ENCODE peak calls at places on chromosomes 16 and 17, in nine cellular contexts. R is left lung; V is SK-MEL-5; H is CD4-positive, alpha-beta T cell; X is GM03348; L is fibroblast of the conjunctiva; Z is activated T-cell treated with anti-CD3 and anti-CD28 coated beads for 24 hours; B is activated naive CD4-positive, alpha-beta T cell treated with anti-CD3 and anti-CD28 coated beads for 36 hours; D is NCI-H69. C is an unnamed sample.

GRCh38 chr16:87317766-87318121 is 552 bp upstream of the C16orf95 start:
- DNase-seq in R (peak; percentile 69), V (peak; percentile 37), H (peak; percentile 12), X (peak; percentile 78), L (peak; percentile 45), Z (peak; percentile 23), B (peak; percentile 60), D (peak; percentile 39), C (no peak)

GRCh38 chr17:13269196-13269595 is 251.4 kb upstream of the ELAC2 start:
- DNase-seq in R (no peak), V (no peak), H (no peak), X (no peak), L (no peak), Z (no peak), B (no peak), D (no peak), C (no peak)

GRCh38 chr17:65627892-65628622 is 66.6 kb upstream of the AXIN2 start:
- DNase-seq in R (no peak), V (no peak), H (no peak), X (no peak), L (no peak), Z (no peak), B (no peak), D (peak; percentile 98), C (no peak)

GRCh38 chr16:14669776-14670175 is 24.3 kb downstream of the PLA2G10 start:
- DNase-seq in R (peak; percentile 52), V (peak; percentile 15), H (no peak), X (no peak), L (no peak), Z (no peak), B (no peak), D (peak; percentile 98), C (no peak)

GRCh38 chr17:83083368-83084201 is 4.2 kb downstream of the METRNL start:
- DNase-seq in R (peak; percentile 67), V (no peak), H (peak; percentile 19), X (peak; percentile 96), L (peak; percentile 94), Z (peak; percentile 53), B (peak; percentile 56), D (no peak), C (peak; percentile 36)

GRCh38 chr17:39591958-39592954 is 15.5 kb downstream of the NEUROD2 start:
- DNase-seq in R (no peak), V (peak; percentile 31), H (peak; percentile 18), X (peak; percentile 45), L (peak; percentile 5), Z (no peak), B (peak; percentile 59), D (peak; percentile 82), C (no peak)

GRCh38 chr16:4698321-4699029 is 5.1 kb downstream of the NUDT16L1 start:
- DNase-seq in R (no peak), V (no peak), H (no peak), X (no peak), L (no peak), Z (no peak), B (no peak), D (no peak), C (no peak)

GRCh38 chr17:61397086-61397842 is 2.4 kb upstream of the TBX2 start:
- DNase-seq in R (no peak), V (no peak), H (no peak), X (no peak), L (no peak), Z (no peak), B (no peak), D (peak; percentile 77), C (no peak)

GRCh38 chr16:47323241-47323640 is 137.6 kb downstream of the ITFG1 start:
- DNase-seq in R (no peak), V (no peak), H (no peak), X (no peak), L (no peak), Z (no peak), B (no peak), D (no peak), C (no peak)

GRCh38 chr16:67892375-67892774 is 679 bp upstream of the PSKH1 start:
- DNase-seq in R (no peak), V (no peak), H (no peak), X (no peak), L (no peak), Z (no peak), B (no peak), D (no peak), C (no peak)